ENCODE peak calls at places on chromosomes 16 and 17, in eight cellular contexts. N is activated CD4-positive, alpha-beta T cell treated with anti-CD3 and anti-CD28 coated beads, Interleukin-2, amount 50 U/mL, for 4 hours; E is AG08395; Q is A549; K is A172; O is anterior cingulate cortex; M is KBM-7; Z is cortex of kidney. Y is an unnamed sample.

GRCh38 chr16:16163571-16163970 is 59.7 kb downstream of the ABCC6 start:
- DNase-seq in M (no peak), Z (no peak), Q (no peak), E (no peak), N (no peak), O (peak; percentile 7), K (no peak), Y (no peak)

GRCh38 chr16:4666537-4667202 is 26.7 kb upstream of the NUDT16L1 start:
- DNase-seq in N (no peak), K (no peak), Q (no peak), O (no peak), Z (no peak), M (no peak), E (no peak), Y (no peak)

GRCh38 chr17:70892527-70892926 is 723.2 kb downstream of the KCNJ2 start:
- DNase-seq in K (no peak), M (no peak), Z (no peak), E (no peak), N (no peak), O (no peak), Q (no peak), Y (no peak)

GRCh38 chr17:20315321-20315720 is 152.0 kb downstream of the LGALS9B start:
- DNase-seq in N (no peak), O (no peak), Q (no peak), M (no peak), E (no peak), Z (no peak), K (no peak), Y (no peak)

GRCh38 chr16:14196011-14196410 is 124.9 kb downstream of the MRTFB start:
- DNase-seq in N (no peak), K (no peak), Z (no peak), E (no peak), M (peak; percentile 3), O (no peak), Q (no peak), Y (no peak)

GRCh38 chr17:5825717-5826330 is 241.5 kb upstream of the NLRP1 start:
- DNase-seq in Z (no peak), E (no peak), M (no peak), Q (no peak), O (no peak), K (peak; percentile 37), N (no peak), Y (no peak)

GRCh38 chr17:67030641-67031040 is 13.7 kb upstream of the CACNG1 start:
- DNase-seq in Z (no peak), N (no peak), K (no peak), M (no peak), E (no peak), Q (no peak), O (no peak), Y (no peak)

GRCh38 chr17:57553991-57554825 is 190.9 kb downstream of the CCDC182 start:
- DNase-seq in K (no peak), O (no peak), E (no peak), Q (peak; percentile 51), Z (no peak), N (no peak), M (peak; percentile 39), Y (no peak)

GRCh38 chr17:73644145-73645049 is at the start of gene SDK2:
- DNase-seq in E (peak; percentile 35), M (no peak), K (no peak), Z (no peak), Q (peak; percentile 42), N (no peak), O (no peak), Y (no peak)

GRCh38 chr17:9862949-9863348 is 37.2 kb downstream of the GLP2R start:
- DNase-seq in E (no peak), O (no peak), N (no peak), K (no peak), M (no peak), Q (no peak), Z (no peak), Y (no peak)

GRCh38 chr16:81204794-81205680 is 33.5 kb upstream of the BCO1 start:
- DNase-seq in M (peak; percentile 63), E (peak; percentile 70), K (peak; percentile 54), O (no peak), N (peak; percentile 19), Z (no peak), Q (peak; percentile 61), Y (no peak)

Y was measured in T-helper 17 cell.